ENCODE peak calls at places on chromosome 6, in nine cellular contexts. One of them, this sample, is unnamed.

GRCh38 chr6:155959898-155960297 is 504.3 kb upstream of the NOX3 start:
- DNase-seq in neural progenitor cell: no peak
- DNase-seq in CD8-positive, alpha-beta memory T cell: no peak
- DNase-seq in upper lobe of right lung: no peak
- DNase-seq in kidney: no peak
- DNase-seq in GM23248: no peak
- DNase-seq in tibial artery: no peak
- DNase-seq in lower lobe of right lung: no peak
- DNase-seq in breast epithelium: no peak
- DNase-seq in this sample: no peak

GRCh38 chr6:31076611-31077010 is 35.8 kb downstream of the C6orf15 start:
- DNase-seq in GM23248: no peak
- DNase-seq in kidney: no peak
- DNase-seq in upper lobe of right lung: no peak
- DNase-seq in lower lobe of right lung: no peak
- DNase-seq in breast epithelium: no peak
- DNase-seq in CD8-positive, alpha-beta memory T cell: no peak
- DNase-seq in tibial artery: no peak
- DNase-seq in neural progenitor cell: no peak
- DNase-seq in this sample: no peak

GRCh38 chr6:133778414-133778813 is 110.5 kb upstream of the TCF21 start:
- DNase-seq in CD8-positive, alpha-beta memory T cell: no peak
- DNase-seq in lower lobe of right lung: no peak
- DNase-seq in neural progenitor cell: no peak
- DNase-seq in upper lobe of right lung: no peak
- DNase-seq in GM23248: peak; percentile 93
- DNase-seq in breast epithelium: no peak
- DNase-seq in tibial artery: no peak
- DNase-seq in kidney: no peak
- DNase-seq in this sample: no peak

GRCh38 chr6:79632580-79632979 is 1.5 kb downstream of the SH3BGRL2 start:
- DNase-seq in breast epithelium: no peak
- DNase-seq in GM23248: no peak
- DNase-seq in CD8-positive, alpha-beta memory T cell: no peak
- DNase-seq in upper lobe of right lung: no peak
- DNase-seq in neural progenitor cell: no peak
- DNase-seq in lower lobe of right lung: no peak
- DNase-seq in kidney: no peak
- DNase-seq in tibial artery: no peak
- DNase-seq in this sample: no peak

GRCh38 chr6:140438346-140438735 is 1063.9 kb upstream of the CITED2 start:
- DNase-seq in kidney: no peak
- DNase-seq in upper lobe of right lung: no peak
- DNase-seq in CD8-positive, alpha-beta memory T cell: no peak
- DNase-seq in lower lobe of right lung: no peak
- DNase-seq in tibial artery: no peak
- DNase-seq in neural progenitor cell: no peak
- DNase-seq in GM23248: peak; percentile 52
- DNase-seq in breast epithelium: no peak
- DNase-seq in this sample: no peak

GRCh38 chr6:161866570-161866969 is 592.7 kb upstream of the AGPAT4 start:
- DNase-seq in GM23248: no peak
- DNase-seq in tibial artery: no peak
- DNase-seq in kidney: no peak
- DNase-seq in neural progenitor cell: no peak
- DNase-seq in CD8-positive, alpha-beta memory T cell: no peak
- DNase-seq in lower lobe of right lung: no peak
- DNase-seq in breast epithelium: no peak
- DNase-seq in upper lobe of right lung: no peak
- DNase-seq in this sample: no peak

GRCh38 chr6:4772750-4773149 is 3.5 kb upstream of the CDYL start:
- DNase-seq in upper lobe of right lung: no peak
- DNase-seq in tibial artery: no peak
- DNase-seq in breast epithelium: no peak
- DNase-seq in CD8-positive, alpha-beta memory T cell: no peak
- DNase-seq in kidney: no peak
- DNase-seq in neural progenitor cell: no peak
- DNase-seq in GM23248: no peak
- DNase-seq in lower lobe of right lung: no peak
- DNase-seq in this sample: peak; percentile 49

GRCh38 chr6:16331328-16332174 is 93.2 kb downstream of the GMPR start:
- DNase-seq in tibial artery: peak; percentile 79
- DNase-seq in breast epithelium: no peak
- DNase-seq in CD8-positive, alpha-beta memory T cell: peak; percentile 52
- DNase-seq in upper lobe of right lung: peak; percentile 84
- DNase-seq in GM23248: peak; percentile 86
- DNase-seq in neural progenitor cell: peak; percentile 77
- DNase-seq in kidney: peak; percentile 81
- DNase-seq in lower lobe of right lung: peak; percentile 79
- DNase-seq in this sample: peak; percentile 97

GRCh38 chr6:154805288-154805911 is 72.2 kb downstream of the SCAF8 start:
- DNase-seq in GM23248: peak; percentile 72
- DNase-seq in neural progenitor cell: peak; percentile 16
- DNase-seq in CD8-positive, alpha-beta memory T cell: no peak
- DNase-seq in kidney: no peak
- DNase-seq in tibial artery: no peak
- DNase-seq in upper lobe of right lung: no peak
- DNase-seq in lower lobe of right lung: no peak
- DNase-seq in breast epithelium: no peak
- DNase-seq in this sample: no peak

GRCh38 chr6:89242574-89243330 is 25.6 kb upstream of the GABRR1 start:
- DNase-seq in breast epithelium: no peak
- DNase-seq in neural progenitor cell: peak; percentile 44
- DNase-seq in lower lobe of right lung: no peak
- DNase-seq in GM23248: peak; percentile 64
- DNase-seq in CD8-positive, alpha-beta memory T cell: no peak
- DNase-seq in tibial artery: no peak
- DNase-seq in upper lobe of right lung: no peak
- DNase-seq in kidney: no peak
- DNase-seq in this sample: peak; percentile 81

GRCh38 chr6:22536111-22536510 is 33.3 kb upstream of the HDGFL1 start:
- DNase-seq in GM23248: no peak
- DNase-seq in CD8-positive, alpha-beta memory T cell: no peak
- DNase-seq in neural progenitor cell: no peak
- DNase-seq in breast epithelium: no peak
- DNase-seq in upper lobe of right lung: no peak
- DNase-seq in kidney: no peak
- DNase-seq in tibial artery: no peak
- DNase-seq in lower lobe of right lung: no peak
- DNase-seq in this sample: no peak

GRCh38 chr6:44022296-44022661 is 105.0 kb downstream of the MRPL14 start:
- DNase-seq in CD8-positive, alpha-beta memory T cell: no peak
- DNase-seq in neural progenitor cell: no peak
- DNase-seq in kidney: peak; percentile 51
- DNase-seq in lower lobe of right lung: no peak
- DNase-seq in tibial artery: peak; percentile 62
- DNase-seq in upper lobe of right lung: peak; percentile 45
- DNase-seq in breast epithelium: no peak
- DNase-seq in GM23248: peak; percentile 54
- DNase-seq in this sample: no peak

GRCh38 chr6:32190054-32190945 is at the start of gene PBX2:
- DNase-seq in neural progenitor cell: peak; percentile 90
- DNase-seq in upper lobe of right lung: peak; percentile 93
- DNase-seq in GM23248: peak; percentile 87
- DNase-seq in tibial artery: peak; percentile 98
- DNase-seq in CD8-positive, alpha-beta memory T cell: peak; percentile 71
- DNase-seq in breast epithelium: peak; percentile 92
- DNase-seq in lower lobe of right lung: peak; percentile 91
- DNase-seq in kidney: peak; percentile 97
- DNase-seq in this sample: peak; percentile 92

GRCh38 chr6:32194388-32194787 is 1.9 kb upstream of the GPSM3 start:
- DNase-seq in tibial artery: no peak
- DNase-seq in lower lobe of right lung: no peak
- DNase-seq in kidney: peak; percentile 42
- DNase-seq in neural progenitor cell: no peak
- DNase-seq in upper lobe of right lung: no peak
- DNase-seq in CD8-positive, alpha-beta memory T cell: no peak
- DNase-seq in GM23248: no peak
- DNase-seq in breast epithelium: no peak
- DNase-seq in this sample: no peak

GRCh38 chr6:32191696-32192607 is 491 bp downstream of the GPSM3 start:
- DNase-seq in CD8-positive, alpha-beta memory T cell: peak; percentile 29
- DNase-seq in GM23248: no peak
- DNase-seq in kidney: peak; percentile 78
- DNase-seq in upper lobe of right lung: no peak
- DNase-seq in lower lobe of right lung: no peak
- DNase-seq in neural progenitor cell: no peak
- DNase-seq in breast epithelium: no peak
- DNase-seq in tibial artery: peak; percentile 70
- DNase-seq in this sample: no peak

GRCh38 chr6:32190946-32191677 is 1.1 kb upstream of the PBX2 start:
- DNase-seq in CD8-positive, alpha-beta memory T cell: no peak
- DNase-seq in breast epithelium: no peak
- DNase-seq in kidney: peak; percentile 66
- DNase-seq in lower lobe of right lung: no peak
- DNase-seq in GM23248: no peak
- DNase-seq in upper lobe of right lung: no peak
- DNase-seq in neural progenitor cell: no peak
- DNase-seq in tibial artery: peak; percentile 68
- DNase-seq in this sample: no peak

GRCh38 chr6:32192608-32193039 is at the start of gene GPSM3:
- DNase-seq in kidney: peak; percentile 87
- DNase-seq in tibial artery: peak; percentile 75
- DNase-seq in CD8-positive, alpha-beta memory T cell: peak; percentile 44
- DNase-seq in upper lobe of right lung: peak; percentile 88
- DNase-seq in lower lobe of right lung: peak; percentile 82
- DNase-seq in GM23248: peak; percentile 25
- DNase-seq in breast epithelium: no peak
- DNase-seq in neural progenitor cell: no peak
- DNase-seq in this sample: no peak
- H3K4me1 ChIP-seq in kidney: peaks cover 19% of the 10 kb centered on the region
- H3K4me1 ChIP-seq in tibial artery: peaks cover 57% of the 10 kb centered on the region
- H3K4me1 ChIP-seq in CD8-positive, alpha-beta memory T cell: peaks cover 51% of the 10 kb centered on the region
- H3K4me1 ChIP-seq in upper lobe of right lung: peaks cover 56% of the 10 kb centered on the region
- H3K4me1 ChIP-seq in lower lobe of right lung: peaks cover 73% of the 10 kb centered on the region
- H3K4me1 ChIP-seq in GM23248: peaks cover 28% of the 10 kb centered on the region
- H3K4me1 ChIP-seq in breast epithelium: peaks cover 3% of the 10 kb centered on the region
- H3K4me1 ChIP-seq in neural progenitor cell: peaks cover 32% of the 10 kb centered on the region
- H3K4me1 ChIP-seq in this sample: peaks cover 17% of the 10 kb centered on the region

GRCh38 chr6:144844596-144844995 is 559.5 kb downstream of the UTRN start:
- DNase-seq in kidney: no peak
- DNase-seq in tibial artery: no peak
- DNase-seq in upper lobe of right lung: no peak
- DNase-seq in GM23248: no peak
- DNase-seq in lower lobe of right lung: no peak
- DNase-seq in CD8-positive, alpha-beta memory T cell: no peak
- DNase-seq in neural progenitor cell: no peak
- DNase-seq in breast epithelium: no peak
- DNase-seq in this sample: peak; percentile 74

GRCh38 chr6:144849920-144850319 is 564.8 kb downstream of the UTRN start:
- DNase-seq in upper lobe of right lung: no peak
- DNase-seq in lower lobe of right lung: no peak
- DNase-seq in neural progenitor cell: no peak
- DNase-seq in CD8-positive, alpha-beta memory T cell: no peak
- DNase-seq in GM23248: no peak
- DNase-seq in tibial artery: no peak
- DNase-seq in kidney: no peak
- DNase-seq in breast epithelium: no peak
- DNase-seq in this sample: no peak

GRCh38 chr6:144843701-144844100 is 558.6 kb downstream of the UTRN start:
- DNase-seq in GM23248: no peak
- DNase-seq in breast epithelium: no peak
- DNase-seq in CD8-positive, alpha-beta memory T cell: no peak
- DNase-seq in upper lobe of right lung: no peak
- DNase-seq in neural progenitor cell: no peak
- DNase-seq in tibial artery: no peak
- DNase-seq in kidney: no peak
- DNase-seq in lower lobe of right lung: no peak
- DNase-seq in this sample: no peak

GRCh38 chr6:144845181-144845580 is 560.0 kb downstream of the UTRN start:
- DNase-seq in CD8-positive, alpha-beta memory T cell: no peak
- DNase-seq in breast epithelium: no peak
- DNase-seq in GM23248: peak; percentile 5
- DNase-seq in tibial artery: no peak
- DNase-seq in lower lobe of right lung: no peak
- DNase-seq in kidney: no peak
- DNase-seq in neural progenitor cell: no peak
- DNase-seq in upper lobe of right lung: no peak
- DNase-seq in this sample: no peak

GRCh38 chr6:144847906-144848305 is 562.8 kb downstream of the UTRN start:
- DNase-seq in breast epithelium: no peak
- DNase-seq in upper lobe of right lung: no peak
- DNase-seq in neural progenitor cell: peak; percentile 12
- DNase-seq in CD8-positive, alpha-beta memory T cell: no peak
- DNase-seq in lower lobe of right lung: no peak
- DNase-seq in kidney: no peak
- DNase-seq in tibial artery: no peak
- DNase-seq in GM23248: no peak
- DNase-seq in this sample: no peak
- H3K4me3 ChIP-seq in breast epithelium: no peak overlapping the region
- H3K4me3 ChIP-seq in upper lobe of right lung: no peak overlapping the region
- H3K4me3 ChIP-seq in neural progenitor cell: no peak overlapping the region
- H3K4me3 ChIP-seq in CD8-positive, alpha-beta memory T cell: no peak overlapping the region
- H3K4me3 ChIP-seq in lower lobe of right lung: no peak overlapping the region
- H3K4me3 ChIP-seq in kidney: no peak overlapping the region
- H3K4me3 ChIP-seq in tibial artery: no peak overlapping the region
- H3K4me3 ChIP-seq in GM23248: no peak overlapping the region
- H3K4me3 ChIP-seq in this sample: no peak overlapping the region

GRCh38 chr6:381742-382461 is 9.7 kb upstream of the IRF4 start:
- DNase-seq in tibial artery: no peak
- DNase-seq in CD8-positive, alpha-beta memory T cell: no peak
- DNase-seq in GM23248: no peak
- DNase-seq in kidney: peak; percentile 75
- DNase-seq in breast epithelium: no peak
- DNase-seq in upper lobe of right lung: no peak
- DNase-seq in neural progenitor cell: no peak
- DNase-seq in lower lobe of right lung: no peak
- DNase-seq in this sample: no peak
- H3K9me3 ChIP-seq in tibial artery: no peaks in the 10 kb centered on the region
- H3K9me3 ChIP-seq in CD8-positive, alpha-beta memory T cell: no peaks in the 10 kb centered on the region
- H3K9me3 ChIP-seq in GM23248: no peaks in the 10 kb centered on the region
- H3K9me3 ChIP-seq in kidney: no peaks in the 10 kb centered on the region
- H3K9me3 ChIP-seq in breast epithelium: no peaks in the 10 kb centered on the region
- H3K9me3 ChIP-seq in upper lobe of right lung: no peaks in the 10 kb centered on the region
- H3K9me3 ChIP-seq in neural progenitor cell: no peaks in the 10 kb centered on the region
- H3K9me3 ChIP-seq in lower lobe of right lung: no peaks in the 10 kb centered on the region
- H3K9me3 ChIP-seq in this sample: peaks cover 30% of the 10 kb centered on the region

GRCh38 chr6:9126845-9127560 is 691.7 kb upstream of the SLC35B3 start:
- DNase-seq in breast epithelium: no peak
- DNase-seq in tibial artery: no peak
- DNase-seq in upper lobe of right lung: no peak
- DNase-seq in lower lobe of right lung: no peak
- DNase-seq in kidney: no peak
- DNase-seq in GM23248: peak; percentile 38
- DNase-seq in neural progenitor cell: no peak
- DNase-seq in CD8-positive, alpha-beta memory T cell: no peak
- DNase-seq in this sample: no peak

GRCh38 chr6:9116026-9116425 is 680.7 kb upstream of the SLC35B3 start:
- DNase-seq in GM23248: peak; percentile 78
- DNase-seq in tibial artery: no peak
- DNase-seq in upper lobe of right lung: no peak
- DNase-seq in CD8-positive, alpha-beta memory T cell: no peak
- DNase-seq in lower lobe of right lung: no peak
- DNase-seq in kidney: no peak
- DNase-seq in neural progenitor cell: no peak
- DNase-seq in breast epithelium: no peak
- DNase-seq in this sample: no peak

DNA sequence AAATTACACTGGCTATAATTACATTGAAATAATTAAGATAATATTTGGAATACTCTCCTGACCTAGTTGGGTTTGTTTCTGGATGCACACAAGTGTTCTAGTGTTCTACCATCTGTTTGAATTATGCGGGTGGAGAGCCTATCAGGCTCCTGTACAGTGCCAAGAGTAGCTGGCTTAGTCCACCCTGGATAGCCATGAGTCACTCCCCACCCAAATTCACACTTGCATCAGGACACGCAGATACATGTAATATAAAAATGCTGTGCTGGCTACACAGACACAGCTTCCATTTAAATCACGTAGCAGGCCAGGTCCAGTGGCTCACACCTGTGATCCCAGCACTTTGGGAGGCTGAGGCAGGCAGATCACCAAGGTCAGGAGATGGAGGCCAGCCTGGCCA is 686.2 kb upstream of the SLC35B3 start:
- DNase-seq in kidney: no peak
- DNase-seq in breast epithelium: no peak
- DNase-seq in upper lobe of right lung: no peak
- DNase-seq in GM23248: peak; percentile 73
- DNase-seq in CD8-positive, alpha-beta memory T cell: no peak
- DNase-seq in tibial artery: no peak
- DNase-seq in lower lobe of right lung: no peak
- DNase-seq in neural progenitor cell: no peak
- DNase-seq in this sample: no peak
- H3K4me1 ChIP-seq in kidney: no peaks in the 10 kb centered on the region
- H3K4me1 ChIP-seq in breast epithelium: no peaks in the 10 kb centered on the region
- H3K4me1 ChIP-seq in upper lobe of right lung: no peaks in the 10 kb centered on the region
- H3K4me1 ChIP-seq in GM23248: peaks cover 1% of the 10 kb centered on the region
- H3K4me1 ChIP-seq in CD8-positive, alpha-beta memory T cell: no peaks in the 10 kb centered on the region
- H3K4me1 ChIP-seq in tibial artery: no peaks in the 10 kb centered on the region
- H3K4me1 ChIP-seq in lower lobe of right lung: no peaks in the 10 kb centered on the region
- H3K4me1 ChIP-seq in neural progenitor cell: no peaks in the 10 kb centered on the region
- H3K4me1 ChIP-seq in this sample: no peaks in the 10 kb centered on the region

This sample was measured in HAP-1.